ENCODE peak calls at places on chromosomes 3 and 15, in four cellular contexts. Z, H, W and M are unnamed samples.

GRCh38 chr3:108877906-108878305 is 55.3 kb downstream of the TRAT1 start:
- DNase-seq in H (no peak), Z (no peak), W (no peak), M (no peak)

GRCh38 chr15:66504563-66505429 is at the start of the genes RPL4 and ZWILCH:
- DNase-seq in H (peak; percentile 74), Z (no peak), W (peak; percentile 79), M (peak; percentile 84)

GRCh38 chr3:150451329-150452084 is 43.4 kb downstream of the TSC22D2 start:
- DNase-seq in W (no peak), Z (no peak), H (no peak), M (no peak)

GRCh38 chr3:169952045-169952444 is 14.6 kb upstream of the SEC62 start:
- DNase-seq in Z (no peak), W (peak; percentile 39), H (no peak), M (no peak)

GRCh38 chr3:114432356-114432755 is 138.5 kb downstream of the TIGIT start:
- DNase-seq in Z (no peak), W (no peak), H (no peak), M (no peak)

GRCh38 chr3:140062461-140062860 is 127.5 kb downstream of the CLSTN2 start:
- DNase-seq in H (no peak), W (no peak), Z (no peak), M (no peak)

GRCh38 chr3:49313902-49314676 is 25.8 kb downstream of the USP4 start:
- DNase-seq in Z (no peak), W (peak; percentile 63), H (no peak), M (no peak)

GRCh38 chr3:195011231-195011834 is 259.6 kb downstream of the XXYLT1 start:
- DNase-seq in H (no peak), Z (no peak), W (no peak), M (no peak)